ENCODE peak calls at places on chromosome 4, in ten cellular contexts. One of them, this sample, is unnamed. For H3K4me1 and H3K27me3, the result is how much of the 10 kb centered on the place peaks cover.

GRCh38 chr4:8356856-8357255 is 83.7 kb downstream of the ACOX3 start:
- DNase-seq in cardiac muscle cell: no peak
- DNase-seq in testis: no peak
- DNase-seq in mesenchymal stem cell: no peak
- DNase-seq in left ventricle myocardium inferior: no peak
- DNase-seq in ovary: no peak
- DNase-seq in small intestine: no peak
- DNase-seq in heart left ventricle: no peak
- DNase-seq in thoracic aorta: no peak
- DNase-seq in right cardiac atrium: no peak
- DNase-seq in this sample: no peak

GRCh38 chr4:153141238-153141637 is 63.0 kb upstream of the TRIM2 start:
- DNase-seq in cardiac muscle cell: no peak
- DNase-seq in testis: no peak
- DNase-seq in mesenchymal stem cell: no peak
- DNase-seq in left ventricle myocardium inferior: no peak
- DNase-seq in ovary: no peak
- DNase-seq in small intestine: no peak
- DNase-seq in heart left ventricle: no peak
- DNase-seq in thoracic aorta: no peak
- DNase-seq in right cardiac atrium: no peak
- DNase-seq in this sample: no peak

GRCh38 chr4:69057620-69058409 is 38.5 kb upstream of the UGT2B7 start:
- DNase-seq in cardiac muscle cell: peak
- DNase-seq in testis: no peak
- DNase-seq in mesenchymal stem cell: peak
- DNase-seq in left ventricle myocardium inferior: no peak
- DNase-seq in ovary: no peak
- DNase-seq in small intestine: peak
- DNase-seq in heart left ventricle: no peak
- DNase-seq in thoracic aorta: no peak
- DNase-seq in right cardiac atrium: no peak
- DNase-seq in this sample: no peak

GRCh38 chr4:25252230-25253071 is 18.6 kb downstream of the PI4K2B start:
- DNase-seq in cardiac muscle cell: no peak
- DNase-seq in testis: no peak
- DNase-seq in mesenchymal stem cell: no peak
- DNase-seq in left ventricle myocardium inferior: no peak
- DNase-seq in ovary: no peak
- DNase-seq in small intestine: no peak
- DNase-seq in heart left ventricle: no peak
- DNase-seq in thoracic aorta: no peak
- DNase-seq in right cardiac atrium: no peak
- DNase-seq in this sample: no peak

GRCh38 chr4:96317924-96318323 is 478.0 kb downstream of the PDHA2 start:
- DNase-seq in cardiac muscle cell: peak
- DNase-seq in testis: no peak
- DNase-seq in mesenchymal stem cell: no peak
- DNase-seq in left ventricle myocardium inferior: no peak
- DNase-seq in ovary: no peak
- DNase-seq in small intestine: no peak
- DNase-seq in heart left ventricle: no peak
- DNase-seq in thoracic aorta: no peak
- DNase-seq in right cardiac atrium: no peak
- DNase-seq in this sample: no peak

GRCh38 chr4:81913427-81913878 is 441.7 kb upstream of the RASGEF1B start:
- DNase-seq in cardiac muscle cell: peak
- DNase-seq in testis: peak
- DNase-seq in mesenchymal stem cell: peak
- DNase-seq in left ventricle myocardium inferior: no peak
- DNase-seq in ovary: no peak
- DNase-seq in small intestine: peak
- DNase-seq in heart left ventricle: peak
- DNase-seq in thoracic aorta: no peak
- DNase-seq in right cardiac atrium: peak
- DNase-seq in this sample: peak

GRCh38 chr4:170090667-170091052 is 904 bp upstream of the AADAT start:
- DNase-seq in cardiac muscle cell: peak
- DNase-seq in testis: no peak
- DNase-seq in mesenchymal stem cell: peak
- DNase-seq in left ventricle myocardium inferior: no peak
- DNase-seq in ovary: no peak
- DNase-seq in small intestine: peak
- DNase-seq in heart left ventricle: no peak
- DNase-seq in thoracic aorta: no peak
- DNase-seq in right cardiac atrium: no peak
- DNase-seq in this sample: no peak

GRCh38 chr4:19803406-19803805 is 448.3 kb upstream of the SLIT2 start:
- DNase-seq in cardiac muscle cell: no peak
- DNase-seq in testis: no peak
- DNase-seq in mesenchymal stem cell: no peak
- DNase-seq in left ventricle myocardium inferior: no peak
- DNase-seq in ovary: no peak
- DNase-seq in small intestine: no peak
- DNase-seq in heart left ventricle: no peak
- DNase-seq in thoracic aorta: no peak
- DNase-seq in right cardiac atrium: no peak
- DNase-seq in this sample: no peak

GRCh38 chr4:42302348-42302747 is 94.9 kb upstream of the SHISA3 start:
- DNase-seq in cardiac muscle cell: peak
- DNase-seq in testis: peak
- DNase-seq in mesenchymal stem cell: peak
- DNase-seq in left ventricle myocardium inferior: no peak
- DNase-seq in ovary: no peak
- DNase-seq in small intestine: peak
- DNase-seq in heart left ventricle: no peak
- DNase-seq in thoracic aorta: no peak
- DNase-seq in right cardiac atrium: no peak
- DNase-seq in this sample: peak

GRCh38 chr4:174437324-174437723 is 85.0 kb downstream of the HPGD start:
- DNase-seq in cardiac muscle cell: peak
- DNase-seq in testis: no peak
- DNase-seq in mesenchymal stem cell: peak
- DNase-seq in left ventricle myocardium inferior: no peak
- DNase-seq in ovary: no peak
- DNase-seq in small intestine: no peak
- DNase-seq in heart left ventricle: no peak
- DNase-seq in thoracic aorta: no peak
- DNase-seq in right cardiac atrium: no peak
- DNase-seq in this sample: peak

GRCh38 chr4:170884965-170885583 is 795.3 kb upstream of the AADAT start:
- DNase-seq in cardiac muscle cell: no peak
- DNase-seq in testis: no peak
- DNase-seq in mesenchymal stem cell: no peak
- DNase-seq in left ventricle myocardium inferior: no peak
- DNase-seq in ovary: no peak
- DNase-seq in small intestine: no peak
- DNase-seq in heart left ventricle: no peak
- DNase-seq in thoracic aorta: no peak
- DNase-seq in right cardiac atrium: no peak
- DNase-seq in this sample: peak

GRCh38 chr4:168304744-168305459 is 13.7 kb downstream of the DDX60 start:
- DNase-seq in cardiac muscle cell: peak
- DNase-seq in testis: no peak
- DNase-seq in mesenchymal stem cell: peak
- DNase-seq in left ventricle myocardium inferior: no peak
- DNase-seq in ovary: no peak
- DNase-seq in small intestine: no peak
- DNase-seq in heart left ventricle: no peak
- DNase-seq in thoracic aorta: no peak
- DNase-seq in right cardiac atrium: no peak
- DNase-seq in this sample: peak

GRCh38 chr4:130820448-130820847 is 1724.5 kb downstream of the C4orf33 start:
- DNase-seq in cardiac muscle cell: no peak
- DNase-seq in testis: no peak
- DNase-seq in mesenchymal stem cell: no peak
- DNase-seq in left ventricle myocardium inferior: no peak
- DNase-seq in ovary: no peak
- DNase-seq in small intestine: no peak
- DNase-seq in heart left ventricle: no peak
- DNase-seq in thoracic aorta: no peak
- DNase-seq in right cardiac atrium: no peak
- DNase-seq in this sample: no peak

GRCh38 chr4:145180298-145181090 is at the start of gene OTUD4:
- DNase-seq in cardiac muscle cell: peak
- DNase-seq in testis: peak
- DNase-seq in mesenchymal stem cell: peak
- DNase-seq in left ventricle myocardium inferior: peak
- DNase-seq in ovary: peak
- DNase-seq in small intestine: peak
- DNase-seq in heart left ventricle: peak
- DNase-seq in thoracic aorta: peak
- DNase-seq in right cardiac atrium: peak
- DNase-seq in this sample: peak

DNA sequence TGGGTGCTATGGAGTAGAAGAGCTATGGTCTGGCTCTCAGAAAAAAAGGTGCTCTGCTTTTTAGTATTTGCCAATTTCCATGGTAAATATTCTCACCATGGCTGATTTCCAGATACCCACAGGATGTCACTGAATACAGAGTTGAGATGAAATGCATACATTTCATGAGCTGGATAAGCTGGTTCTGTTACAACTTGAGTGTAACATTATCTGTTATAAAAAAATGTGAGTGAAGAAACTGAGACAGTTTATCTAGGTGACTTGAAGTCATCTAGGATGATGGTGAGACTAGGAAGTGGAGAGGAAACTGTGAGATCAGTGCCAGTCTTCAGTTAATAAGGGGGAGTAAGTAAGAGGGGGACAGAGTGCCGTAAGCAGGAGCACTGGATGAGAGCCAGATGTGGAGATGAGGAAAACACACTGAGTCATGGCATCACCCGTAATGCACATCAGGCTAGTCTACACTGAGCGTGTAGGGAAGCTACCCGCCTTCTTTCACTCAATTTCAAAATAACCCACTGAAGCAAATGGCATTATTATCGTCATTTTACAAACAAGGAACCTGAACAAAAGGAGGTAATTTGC is 5.0 kb downstream of the HPSE start:
- DNase-seq in cardiac muscle cell: peak
- DNase-seq in testis: no peak
- DNase-seq in mesenchymal stem cell: no peak
- DNase-seq in left ventricle myocardium inferior: no peak
- DNase-seq in ovary: no peak
- DNase-seq in small intestine: no peak
- DNase-seq in heart left ventricle: no peak
- DNase-seq in thoracic aorta: no peak
- DNase-seq in right cardiac atrium: no peak
- DNase-seq in this sample: no peak
- H3K4me1 ChIP-seq in cardiac muscle cell: under half
- H3K4me1 ChIP-seq in testis: under half
- H3K4me1 ChIP-seq in mesenchymal stem cell: under half
- H3K4me1 ChIP-seq in left ventricle myocardium inferior: under half
- H3K4me1 ChIP-seq in ovary: under half
- H3K4me1 ChIP-seq in small intestine: under half
- H3K4me1 ChIP-seq in heart left ventricle: under half
- H3K4me1 ChIP-seq in thoracic aorta: under half
- H3K4me1 ChIP-seq in right cardiac atrium: under half
- H3K4me1 ChIP-seq in this sample: under half

GRCh38 chr4:133145241-133145640 is 3.9 kb upstream of the PCDH10 start:
- DNase-seq in cardiac muscle cell: no peak
- DNase-seq in testis: no peak
- DNase-seq in mesenchymal stem cell: no peak
- DNase-seq in left ventricle myocardium inferior: no peak
- DNase-seq in ovary: no peak
- DNase-seq in small intestine: no peak
- DNase-seq in heart left ventricle: no peak
- DNase-seq in thoracic aorta: no peak
- DNase-seq in right cardiac atrium: no peak
- DNase-seq in this sample: no peak
- H3K27me3 ChIP-seq in cardiac muscle cell: under half
- H3K27me3 ChIP-seq in testis: under half
- H3K27me3 ChIP-seq in mesenchymal stem cell: under half
- H3K27me3 ChIP-seq in left ventricle myocardium inferior: half or more
- H3K27me3 ChIP-seq in ovary: under half
- H3K27me3 ChIP-seq in small intestine: under half
- H3K27me3 ChIP-seq in heart left ventricle: under half
- H3K27me3 ChIP-seq in thoracic aorta: under half
- H3K27me3 ChIP-seq in right cardiac atrium: under half
- H3K27me3 ChIP-seq in this sample: half or more

GRCh38 chr4:140135529-140136021 is 18.4 kb downstream of the MAML3 start:
- DNase-seq in cardiac muscle cell: peak
- DNase-seq in testis: peak
- DNase-seq in mesenchymal stem cell: peak
- DNase-seq in left ventricle myocardium inferior: peak
- DNase-seq in ovary: peak
- DNase-seq in small intestine: no peak
- DNase-seq in heart left ventricle: peak
- DNase-seq in thoracic aorta: peak
- DNase-seq in right cardiac atrium: peak
- DNase-seq in this sample: no peak
- H3K4me1 ChIP-seq in cardiac muscle cell: under half
- H3K4me1 ChIP-seq in testis: under half
- H3K4me1 ChIP-seq in mesenchymal stem cell: under half
- H3K4me1 ChIP-seq in left ventricle myocardium inferior: under half
- H3K4me1 ChIP-seq in ovary: under half
- H3K4me1 ChIP-seq in small intestine: under half
- H3K4me1 ChIP-seq in heart left ventricle: under half
- H3K4me1 ChIP-seq in thoracic aorta: under half
- H3K4me1 ChIP-seq in right cardiac atrium: under half
- H3K4me1 ChIP-seq in this sample: under half

GRCh38 chr4:73945140-73945539 is 36.7 kb downstream of the PF4 start:
- DNase-seq in cardiac muscle cell: no peak
- DNase-seq in testis: no peak
- DNase-seq in mesenchymal stem cell: no peak
- DNase-seq in left ventricle myocardium inferior: no peak
- DNase-seq in ovary: no peak
- DNase-seq in small intestine: no peak
- DNase-seq in heart left ventricle: no peak
- DNase-seq in thoracic aorta: no peak
- DNase-seq in right cardiac atrium: no peak
- DNase-seq in this sample: no peak

GRCh38 chr4:73944061-73944875 is 37.6 kb downstream of the PF4 start:
- DNase-seq in cardiac muscle cell: peak
- DNase-seq in testis: peak
- DNase-seq in mesenchymal stem cell: peak
- DNase-seq in left ventricle myocardium inferior: peak
- DNase-seq in ovary: peak
- DNase-seq in small intestine: peak
- DNase-seq in heart left ventricle: no peak
- DNase-seq in thoracic aorta: no peak
- DNase-seq in right cardiac atrium: peak
- DNase-seq in this sample: peak

GRCh38 chr4:73947239-73947985 is 34.4 kb downstream of the PF4 start:
- DNase-seq in cardiac muscle cell: no peak
- DNase-seq in testis: no peak
- DNase-seq in mesenchymal stem cell: no peak
- DNase-seq in left ventricle myocardium inferior: no peak
- DNase-seq in ovary: no peak
- DNase-seq in small intestine: peak
- DNase-seq in heart left ventricle: no peak
- DNase-seq in thoracic aorta: no peak
- DNase-seq in right cardiac atrium: no peak
- DNase-seq in this sample: no peak

GRCh38 chr4:73943555-73943954 is 38.3 kb downstream of the PF4 start:
- DNase-seq in cardiac muscle cell: no peak
- DNase-seq in testis: no peak
- DNase-seq in mesenchymal stem cell: no peak
- DNase-seq in left ventricle myocardium inferior: no peak
- DNase-seq in ovary: no peak
- DNase-seq in small intestine: no peak
- DNase-seq in heart left ventricle: no peak
- DNase-seq in thoracic aorta: no peak
- DNase-seq in right cardiac atrium: no peak
- DNase-seq in this sample: no peak

GRCh38 chr4:73945674-73946449 is 36.0 kb downstream of the PF4 start:
- DNase-seq in cardiac muscle cell: no peak
- DNase-seq in testis: no peak
- DNase-seq in mesenchymal stem cell: no peak
- DNase-seq in left ventricle myocardium inferior: no peak
- DNase-seq in ovary: no peak
- DNase-seq in small intestine: no peak
- DNase-seq in heart left ventricle: no peak
- DNase-seq in thoracic aorta: no peak
- DNase-seq in right cardiac atrium: no peak
- DNase-seq in this sample: no peak
- H3K27me3 ChIP-seq in cardiac muscle cell: under half
- H3K27me3 ChIP-seq in testis: under half
- H3K27me3 ChIP-seq in mesenchymal stem cell: under half
- H3K27me3 ChIP-seq in left ventricle myocardium inferior: half or more
- H3K27me3 ChIP-seq in ovary: under half
- H3K27me3 ChIP-seq in small intestine: under half
- H3K27me3 ChIP-seq in heart left ventricle: under half
- H3K27me3 ChIP-seq in thoracic aorta: under half
- H3K27me3 ChIP-seq in right cardiac atrium: under half
- H3K27me3 ChIP-seq in this sample: under half